ENCODE peak calls at places on chromosomes 16 and 17, in five cellular contexts. One of them, this sample, is unnamed.

GRCh38 chr16:1884155-1884760 is 12.3 kb upstream of the MEIOB start:
- DNase-seq in substantia nigra: no peak
- DNase-seq in NCI-H1105: no peak
- DNase-seq in stimulated activated CD8-positive, alpha-beta memory T cell treated with anti-CD3 and anti-CD28 coated beads, Interleukin-15, amount 100 ng/mL, for 1 hour: no peak
- DNase-seq in stomach: no peak
- DNase-seq in this sample: peak; percentile 24

GRCh38 chr17:9522074-9522473 is 53.5 kb downstream of the STX8 start:
- DNase-seq in substantia nigra: peak; percentile 52
- DNase-seq in NCI-H1105: peak; percentile 50
- DNase-seq in stimulated activated CD8-positive, alpha-beta memory T cell treated with anti-CD3 and anti-CD28 coated beads, Interleukin-15, amount 100 ng/mL, for 1 hour: no peak
- DNase-seq in stomach: no peak
- DNase-seq in this sample: peak; percentile 32

GRCh38 chr17:28760561-28760960 is 16.8 kb downstream of the TRAF4 start:
- DNase-seq in substantia nigra: no peak
- DNase-seq in NCI-H1105: no peak
- DNase-seq in stimulated activated CD8-positive, alpha-beta memory T cell treated with anti-CD3 and anti-CD28 coated beads, Interleukin-15, amount 100 ng/mL, for 1 hour: no peak
- DNase-seq in stomach: no peak
- DNase-seq in this sample: no peak

GRCh38 chr17:44053130-44053872 is 13.2 kb downstream of the LSM12 start:
- DNase-seq in substantia nigra: no peak
- DNase-seq in NCI-H1105: peak; percentile 46
- DNase-seq in stimulated activated CD8-positive, alpha-beta memory T cell treated with anti-CD3 and anti-CD28 coated beads, Interleukin-15, amount 100 ng/mL, for 1 hour: no peak
- DNase-seq in stomach: peak; percentile 49
- DNase-seq in this sample: no peak

GRCh38 chr16:57260294-57260929 is 15.4 kb downstream of the ARL2BP start:
- DNase-seq in substantia nigra: peak; percentile 78
- DNase-seq in NCI-H1105: no peak
- DNase-seq in stimulated activated CD8-positive, alpha-beta memory T cell treated with anti-CD3 and anti-CD28 coated beads, Interleukin-15, amount 100 ng/mL, for 1 hour: no peak
- DNase-seq in stomach: peak; percentile 24
- DNase-seq in this sample: no peak

GRCh38 chr17:18626152-18626870 is 17.9 kb downstream of the TBC1D28 start:
- DNase-seq in substantia nigra: no peak
- DNase-seq in NCI-H1105: no peak
- DNase-seq in stimulated activated CD8-positive, alpha-beta memory T cell treated with anti-CD3 and anti-CD28 coated beads, Interleukin-15, amount 100 ng/mL, for 1 hour: no peak
- DNase-seq in stomach: no peak
- DNase-seq in this sample: no peak

GRCh38 chr17:67995568-67996191 is 589 bp downstream of the C17orf58 start:
- DNase-seq in substantia nigra: peak; percentile 55
- DNase-seq in NCI-H1105: no peak
- DNase-seq in stimulated activated CD8-positive, alpha-beta memory T cell treated with anti-CD3 and anti-CD28 coated beads, Interleukin-15, amount 100 ng/mL, for 1 hour: no peak
- DNase-seq in stomach: peak; percentile 28
- DNase-seq in this sample: no peak

GRCh38 chr17:45282683-45283644 is 21.1 kb upstream of the SPATA32 start:
- DNase-seq in substantia nigra: no peak
- DNase-seq in NCI-H1105: no peak
- DNase-seq in stimulated activated CD8-positive, alpha-beta memory T cell treated with anti-CD3 and anti-CD28 coated beads, Interleukin-15, amount 100 ng/mL, for 1 hour: no peak
- DNase-seq in stomach: no peak
- DNase-seq in this sample: no peak

GRCh38 chr17:17028059-17028877 is 14.0 kb upstream of the MPRIP start:
- DNase-seq in substantia nigra: peak; percentile 29
- DNase-seq in NCI-H1105: no peak
- DNase-seq in stimulated activated CD8-positive, alpha-beta memory T cell treated with anti-CD3 and anti-CD28 coated beads, Interleukin-15, amount 100 ng/mL, for 1 hour: no peak
- DNase-seq in stomach: peak; percentile 92
- DNase-seq in this sample: no peak

GRCh38 chr17:40319651-40320550 is 10.9 kb downstream of the RARA start:
- DNase-seq in substantia nigra: no peak
- DNase-seq in NCI-H1105: no peak
- DNase-seq in stimulated activated CD8-positive, alpha-beta memory T cell treated with anti-CD3 and anti-CD28 coated beads, Interleukin-15, amount 100 ng/mL, for 1 hour: peak; percentile 68
- DNase-seq in stomach: peak; percentile 59
- DNase-seq in this sample: no peak

GRCh38 chr17:45046536-45047125 is 4.8 kb downstream of the DCAKD start:
- DNase-seq in substantia nigra: no peak
- DNase-seq in NCI-H1105: no peak
- DNase-seq in stimulated activated CD8-positive, alpha-beta memory T cell treated with anti-CD3 and anti-CD28 coated beads, Interleukin-15, amount 100 ng/mL, for 1 hour: no peak
- DNase-seq in stomach: no peak
- DNase-seq in this sample: no peak

GRCh38 chr17:31534223-31534888 is 142.9 kb downstream of the RAB11FIP4 start:
- DNase-seq in substantia nigra: no peak
- DNase-seq in NCI-H1105: no peak
- DNase-seq in stimulated activated CD8-positive, alpha-beta memory T cell treated with anti-CD3 and anti-CD28 coated beads, Interleukin-15, amount 100 ng/mL, for 1 hour: no peak
- DNase-seq in stomach: no peak
- DNase-seq in this sample: no peak

GRCh38 chr16:70685061-70685937 is 554 bp downstream of the MTSS2 start:
- DNase-seq in substantia nigra: no peak
- DNase-seq in NCI-H1105: no peak
- DNase-seq in stimulated activated CD8-positive, alpha-beta memory T cell treated with anti-CD3 and anti-CD28 coated beads, Interleukin-15, amount 100 ng/mL, for 1 hour: no peak
- DNase-seq in stomach: no peak
- DNase-seq in this sample: no peak

GRCh38 chr17:46782250-46782953 is 36.1 kb downstream of the WNT3 start:
- DNase-seq in substantia nigra: no peak
- DNase-seq in NCI-H1105: no peak
- DNase-seq in stimulated activated CD8-positive, alpha-beta memory T cell treated with anti-CD3 and anti-CD28 coated beads, Interleukin-15, amount 100 ng/mL, for 1 hour: no peak
- DNase-seq in stomach: peak; percentile 65
- DNase-seq in this sample: no peak

GRCh38 chr16:67961551-67961957 is 6.9 kb downstream of the SLC12A4 start:
- DNase-seq in substantia nigra: no peak
- DNase-seq in NCI-H1105: peak; percentile 93
- DNase-seq in stimulated activated CD8-positive, alpha-beta memory T cell treated with anti-CD3 and anti-CD28 coated beads, Interleukin-15, amount 100 ng/mL, for 1 hour: no peak
- DNase-seq in stomach: peak; percentile 91
- DNase-seq in this sample: no peak